ENCODE peak calls at places on chromosomes 12 and 14, in eight cellular contexts. M is T follicular helper cell, P is amniotic stem cell, Y is Right ventricle myocardium superior, J is ovary, Z is putamen, B is upper lobe of right lung, F is psoas muscle. L is an unnamed sample.

GRCh38 chr12:10967409-10967808 is 19.3 kb downstream of the TAS2R50 start:
- DNase-seq in M (no peak), P (peak), Y (no peak), J (no peak), Z (no peak), B (no peak), F (no peak), L (no peak)

GRCh38 chr12:114711689-114712152 is 27.7 kb upstream of the TBX3 start:
- DNase-seq in M (no peak), P (no peak), Y (no peak), J (no peak), Z (no peak), B (no peak), F (no peak), L (no peak)

GRCh38 chr14:56490379-56490778 is 89.2 kb upstream of the TMEM260 start:
- DNase-seq in M (no peak), P (no peak), Y (no peak), J (no peak), Z (no peak), B (no peak), F (no peak), L (no peak)

GRCh38 chr12:132588821-132589669 is 21.3 kb downstream of the LRCOL1 start:
- DNase-seq in M (no peak), P (no peak), Y (no peak), J (no peak), Z (no peak), B (no peak), F (no peak), L (no peak)

GRCh38 chr14:46034305-46034704 is 617.3 kb downstream of the RPL10L start:
- DNase-seq in M (no peak), P (no peak), Y (no peak), J (no peak), Z (no peak), B (no peak), F (no peak), L (no peak)

GRCh38 chr14:50335389-50335788 is 23.3 kb downstream of the DMAC2L start:
- DNase-seq in M (no peak), P (no peak), Y (peak), J (no peak), Z (peak), B (no peak), F (peak), L (peak)

GRCh38 chr12:5493018-5493417 is 61.1 kb downstream of the NTF3 start:
- DNase-seq in M (no peak), P (no peak), Y (no peak), J (no peak), Z (no peak), B (no peak), F (no peak), L (no peak)

GRCh38 chr12:62256408-62257079 is 3.7 kb upstream of the USP15 start:
- DNase-seq in M (no peak), P (no peak), Y (no peak), J (peak), Z (peak), B (no peak), F (no peak), L (no peak)

GRCh38 chr14:57748279-57748678 is 117.6 kb downstream of the SLC35F4 start:
- DNase-seq in M (no peak), P (no peak), Y (no peak), J (no peak), Z (peak), B (no peak), F (no peak), L (no peak)

GRCh38 chr12:25082628-25083027 is 112.3 kb downstream of the DNAI7 start:
- DNase-seq in M (no peak), P (no peak), Y (no peak), J (no peak), Z (no peak), B (no peak), F (no peak), L (no peak)

GRCh38 chr12:94427520-94428381 is 31.9 kb downstream of the CEP83 start:
- DNase-seq in M (no peak), P (no peak), Y (no peak), J (peak), Z (peak), B (no peak), F (no peak), L (peak)

GRCh38 chr12:6277982-6278438 is 32.5 kb upstream of the PLEKHG6 start:
- DNase-seq in M (no peak), P (no peak), Y (peak), J (no peak), Z (no peak), B (peak), F (no peak), L (no peak)

GRCh38 chr12:86241600-86241999 is 14.6 kb downstream of the MGAT4C start:
- DNase-seq in M (no peak), P (no peak), Y (no peak), J (no peak), Z (no peak), B (no peak), F (no peak), L (no peak)

GRCh38 chr12:98893126-98893525 is 248.0 kb downstream of the APAF1 start:
- DNase-seq in M (no peak), P (no peak), Y (no peak), J (no peak), Z (no peak), B (no peak), F (no peak), L (no peak)

GRCh38 chr12:72057330-72057911 is 118.8 kb downstream of the TPH2 start:
- DNase-seq in M (no peak), P (no peak), Y (no peak), J (no peak), Z (no peak), B (no peak), F (no peak), L (no peak)

GRCh38 chr14:104101086-104101621 is 15.7 kb downstream of the ASPG start:
- DNase-seq in M (no peak), P (no peak), Y (peak), J (peak), Z (no peak), B (peak), F (peak), L (no peak)

GRCh38 chr12:51951199-51951842 is at the start of gene ACVR1B:
- DNase-seq in M (peak), P (peak), Y (peak), J (peak), Z (peak), B (peak), F (peak), L (peak)

GRCh38 chr12:43893670-43894069 is 57.8 kb downstream of the TMEM117 start:
- DNase-seq in M (no peak), P (no peak), Y (no peak), J (no peak), Z (no peak), B (no peak), F (peak), L (no peak)

GRCh38 chr14:70934502-70935134 is 27.4 kb downstream of the PCNX1 start:
- DNase-seq in M (no peak), P (no peak), Y (no peak), J (no peak), Z (no peak), B (no peak), F (no peak), L (no peak)

GRCh38 chr12:78584695-78585094 is 279.9 kb upstream of the SYT1 start:
- DNase-seq in M (no peak), P (no peak), Y (no peak), J (no peak), Z (no peak), B (no peak), F (no peak), L (peak)

GRCh38 chr14:71566276-71566675 is 366.0 kb upstream of the RGS6 start:
- DNase-seq in M (no peak), P (no peak), Y (no peak), J (no peak), Z (no peak), B (no peak), F (no peak), L (no peak)

GRCh38 chr12:112283541-112283940 is 98.7 kb downstream of the HECTD4 start:
- DNase-seq in M (no peak), P (no peak), Y (no peak), J (no peak), Z (no peak), B (no peak), F (no peak), L (peak)

GRCh38 chr12:33617218-33617617 is 177.6 kb upstream of the SYT10 start:
- DNase-seq in M (no peak), P (no peak), Y (no peak), J (no peak), Z (no peak), B (no peak), F (no peak), L (no peak)

GRCh38 chr12:3040026-3040656 is 37.0 kb upstream of the TSPAN9 start:
- DNase-seq in M (no peak), P (no peak), Y (no peak), J (no peak), Z (no peak), B (no peak), F (no peak), L (no peak)

GRCh38 chr12:8956772-8957171 is 7.3 kb upstream of the M6PR start:
- DNase-seq in M (no peak), P (no peak), Y (peak), J (no peak), Z (no peak), B (no peak), F (no peak), L (no peak)

GRCh38 chr12:60475825-60476224 is 880.0 kb downstream of the SLC16A7 start:
- DNase-seq in M (no peak), P (no peak), Y (no peak), J (no peak), Z (no peak), B (no peak), F (no peak), L (no peak)

GRCh38 chr12:68831751-68832503 is 23.9 kb downstream of the MDM2 start:
- DNase-seq in M (no peak), P (no peak), Y (no peak), J (no peak), Z (no peak), B (no peak), F (no peak), L (no peak)

GRCh38 chr12:123150273-123150803 is 552 bp downstream of the PITPNM2 start:
- DNase-seq in M (no peak), P (no peak), Y (peak), J (peak), Z (no peak), B (peak), F (peak), L (no peak)

GRCh38 chr12:105977256-105978051 is 161.3 kb downstream of the NUAK1 start:
- DNase-seq in M (no peak), P (no peak), Y (no peak), J (no peak), Z (no peak), B (no peak), F (no peak), L (no peak)

L was measured in NCI-H446 treated with DMSO at 0.1 percent for 48 hours.